ENCODE peak calls at places on chromosomes 13 and 19, in seven cellular contexts. V is BE2C, J is caudate nucleus, G is NCI-H748 treated with DMSO at 0.1 percent for 48 hours, D is AML-193, E is EL, H is adrenal gland. F is an unnamed sample.

GRCh38 chr19:1172353-1173159 is 1.5 kb downstream of the SBNO2 start:
- DNase-seq in G (no peak), J (no peak), D (peak; percentile 3), E (peak; percentile 78), H (peak; percentile 95), V (no peak), F (no peak)

GRCh38 chr13:28501547-28501946 is 6.6 kb upstream of the FLT1 start:
- DNase-seq in J (no peak), V (peak; percentile 31), E (no peak), D (no peak), H (peak; percentile 42), G (no peak), F (no peak)

GRCh38 chr19:9970481-9970880 is 34.2 kb upstream of the OLFM2 start:
- DNase-seq in J (no peak), V (no peak), D (no peak), E (no peak), G (no peak), H (no peak), F (no peak)

GRCh38 chr13:48873598-48873997 is 102.1 kb upstream of the FNDC3A start:
- DNase-seq in J (no peak), H (no peak), D (no peak), E (peak; percentile 78), V (peak; percentile 28), G (no peak), F (no peak)

GRCh38 chr13:21909331-21909730 is 238.5 kb downstream of the FGF9 start:
- DNase-seq in D (no peak), J (no peak), H (no peak), G (no peak), V (no peak), E (no peak), F (no peak)

GRCh38 chr19:55368701-55369563 is 1.3 kb downstream of the IL11 start:
- DNase-seq in D (no peak), H (no peak), G (no peak), J (no peak), E (peak; percentile 78), V (no peak), F (no peak)

GRCh38 chr13:79867248-79867647 is 386.3 kb downstream of the NDFIP2 start:
- DNase-seq in G (no peak), J (no peak), V (no peak), D (peak; percentile 95), E (peak; percentile 12), H (no peak), F (no peak)

GRCh38 chr13:87128006-87128405 is 543.2 kb upstream of the SLITRK5 start:
- DNase-seq in J (no peak), V (no peak), D (peak; percentile 63), G (peak; percentile 75), E (no peak), H (no peak), F (no peak)

GRCh38 chr13:64397699-64398098 is 2832.4 kb downstream of the PCDH9 start:
- DNase-seq in H (no peak), E (peak; percentile 33), V (no peak), J (no peak), G (no peak), D (no peak), F (no peak)

GRCh38 chr13:78595819-78596700 is 7.3 kb downstream of the POU4F1 start:
- DNase-seq in E (no peak), D (no peak), J (no peak), G (no peak), H (no peak), V (peak; percentile 43), F (no peak)

GRCh38 chr19:32104465-32105235 is 240.8 kb upstream of the ZNF507 start:
- DNase-seq in E (no peak), D (no peak), V (no peak), G (no peak), J (no peak), H (peak; percentile 4), F (peak; percentile 79)

GRCh38 chr19:6378036-6378435 is 2.3 kb upstream of the PSPN start:
- DNase-seq in G (no peak), D (no peak), E (peak; percentile 21), V (no peak), J (no peak), H (no peak), F (peak; percentile 58)

GRCh38 chr19:49567722-49568454 is 12.5 kb downstream of the NOSIP start:
- DNase-seq in E (no peak), V (no peak), G (no peak), D (no peak), H (no peak), J (no peak), F (no peak)

GRCh38 chr19:41997851-41998229 is 3.8 kb upstream of the ATP1A3 start:
- DNase-seq in J (no peak), E (no peak), V (peak; percentile 96), G (peak; percentile 23), D (no peak), H (no peak), F (no peak)

GRCh38 chr19:19568802-19569756 is 31.0 kb downstream of the CILP2 start:
- DNase-seq in D (no peak), G (no peak), H (peak; percentile 31), E (peak; percentile 79), V (no peak), J (no peak), F (no peak)